ENCODE peak calls at places on chromosome 1, in nine cellular contexts. F, I, U, L, Z, E, O, Y and T are unnamed samples.
A peak's percentile ranks its signal among the peaks of the same experiment; 100 is the strongest.

GRCh38 chr1:53506355-53507050 is 47.3 kb downstream of the DMRTB1 start:
- DNase-seq in F (no peak), I (no peak), U (no peak), L (no peak), Z (no peak), E (no peak), O (no peak), Y (no peak), T (no peak)

GRCh38 chr1:94026869-94027388 is 94.0 kb downstream of the ABCA4 start:
- DNase-seq in F (no peak), I (no peak), U (no peak), L (no peak), Z (no peak), E (no peak), O (no peak), Y (no peak), T (no peak)

GRCh38 chr1:247487057-247487456 is 29.2 kb upstream of the OR2B11 start:
- DNase-seq in F (no peak), I (peak; percentile 42), U (no peak), L (peak; percentile 3), Z (no peak), E (no peak), O (peak; percentile 46), Y (no peak), T (peak; percentile 66)

GRCh38 chr1:207828485-207829158 is 76.8 kb downstream of the CD46 start:
- DNase-seq in F (peak; percentile 89), I (peak; percentile 79), U (peak; percentile 74), L (peak; percentile 73), Z (no peak), E (peak; percentile 27), O (peak; percentile 91), Y (no peak), T (peak; percentile 78)

GRCh38 chr1:227317541-227318002 is 720 bp downstream of the CDC42BPA start:
- DNase-seq in F (no peak), I (peak; percentile 63), U (no peak), L (peak; percentile 20), Z (no peak), E (no peak), O (peak; percentile 69), Y (peak; percentile 74), T (peak; percentile 78)

GRCh38 chr1:52842643-52843310 is at the start of gene ZYG11A:
- DNase-seq in F (peak; percentile 54), I (peak; percentile 82), U (no peak), L (peak; percentile 84), Z (peak; percentile 14), E (peak; percentile 21), O (peak; percentile 34), Y (peak; percentile 63), T (peak; percentile 88)

GRCh38 chr1:228369608-228370438 is 36.8 kb downstream of the TRIM11 start:
- DNase-seq in F (no peak), I (no peak), U (no peak), L (no peak), Z (no peak), E (no peak), O (no peak), Y (no peak), T (no peak)

GRCh38 chr1:101236546-101237228 is at the start of gene S1PR1:
- DNase-seq in F (peak; percentile 38), I (peak; percentile 78), U (no peak), L (peak; percentile 35), Z (no peak), E (peak; percentile 47), O (peak; percentile 55), Y (peak; percentile 76), T (peak; percentile 69)

GRCh38 chr1:1907098-1907736 is 7.8 kb upstream of the CALML6 start:
- DNase-seq in F (no peak), I (peak; percentile 11), U (no peak), L (no peak), Z (no peak), E (no peak), O (no peak), Y (no peak), T (no peak)

GRCh38 chr1:31432592-31433395 is 19.8 kb downstream of the SERINC2 start:
- DNase-seq in F (no peak), I (no peak), U (no peak), L (no peak), Z (no peak), E (no peak), O (no peak), Y (no peak), T (no peak)

GRCh38 chr1:184289825-184290550 is 96.8 kb upstream of the C1orf21 start:
- DNase-seq in F (no peak), I (no peak), U (no peak), L (no peak), Z (no peak), E (no peak), O (peak; percentile 56), Y (no peak), T (no peak)

GRCh38 chr1:61073871-61074270 is 8.5 kb upstream of the NFIA start:
- DNase-seq in F (no peak), I (no peak), U (no peak), L (no peak), Z (no peak), E (no peak), O (no peak), Y (no peak), T (no peak)

GRCh38 chr1:52915855-52916220 is 5.7 kb downstream of the ECHDC2 start:
- DNase-seq in F (no peak), I (no peak), U (no peak), L (no peak), Z (no peak), E (no peak), O (no peak), Y (no peak), T (no peak)

GRCh38 chr1:83095570-83095969 is 903.4 kb downstream of the TTLL7 start:
- DNase-seq in F (no peak), I (no peak), U (no peak), L (no peak), Z (no peak), E (no peak), O (no peak), Y (no peak), T (no peak)

GRCh38 chr1:243728192-243728570 is 121.9 kb downstream of the AKT3 start:
- DNase-seq in F (no peak), I (no peak), U (no peak), L (no peak), Z (no peak), E (no peak), O (no peak), Y (no peak), T (no peak)

GRCh38 chr1:55831759-55832158 is 616.6 kb upstream of the USP24 start:
- DNase-seq in F (no peak), I (no peak), U (no peak), L (no peak), Z (no peak), E (no peak), O (no peak), Y (no peak), T (no peak)

GRCh38 chr1:45079533-45079932 is 67.5 kb downstream of the UROD start:
- DNase-seq in F (no peak), I (no peak), U (no peak), L (no peak), Z (no peak), E (no peak), O (no peak), Y (no peak), T (no peak)

GRCh38 chr1:155827450-155827849 is 29.6 kb downstream of the GON4L start:
- DNase-seq in F (no peak), I (no peak), U (no peak), L (no peak), Z (no peak), E (no peak), O (no peak), Y (no peak), T (no peak)

GRCh38 chr1:36384542-36385409 is 948 bp downstream of the STK40 start:
- DNase-seq in F (no peak), I (peak; percentile 40), U (no peak), L (no peak), Z (no peak), E (no peak), O (peak; percentile 27), Y (peak; percentile 56), T (peak; percentile 54)

GRCh38 chr1:178541829-178542553 is 29.1 kb downstream of the TEX35 start:
- DNase-seq in F (peak; percentile 37), I (peak; percentile 44), U (no peak), L (no peak), Z (no peak), E (peak; percentile 6), O (peak; percentile 32), Y (no peak), T (peak; percentile 79)

GRCh38 chr1:1788646-1789431 is 10.6 kb upstream of the NADK start:
- DNase-seq in F (no peak), I (peak; percentile 32), U (no peak), L (no peak), Z (no peak), E (no peak), O (peak; percentile 40), Y (no peak), T (peak; percentile 56)

GRCh38 chr1:6646499-6647148 is 22.0 kb downstream of the THAP3 start:
- DNase-seq in F (no peak), I (peak; percentile 12), U (no peak), L (peak; percentile 25), Z (peak; percentile 10), E (no peak), O (peak; percentile 48), Y (no peak), T (peak; percentile 74)

GRCh38 chr1:45002650-45003645 is 8.2 kb downstream of the HECTD3 start:
- DNase-seq in F (no peak), I (no peak), U (no peak), L (no peak), Z (no peak), E (no peak), O (no peak), Y (no peak), T (no peak)

GRCh38 chr1:238701024-238701423 is 685.3 kb upstream of the CHRM3 start:
- DNase-seq in F (no peak), I (no peak), U (no peak), L (no peak), Z (no peak), E (no peak), O (no peak), Y (no peak), T (no peak)

GRCh38 chr1:87805661-87806376 is 477.1 kb downstream of the LMO4 start:
- DNase-seq in F (no peak), I (no peak), U (peak; percentile 40), L (no peak), Z (peak; percentile 24), E (no peak), O (peak; percentile 20), Y (peak; percentile 49), T (peak; percentile 17)

GRCh38 chr1:210882414-210883221 is 251.3 kb downstream of the KCNH1 start:
- DNase-seq in F (no peak), I (no peak), U (peak; percentile 27), L (peak; percentile 27), Z (peak; percentile 63), E (no peak), O (peak; percentile 93), Y (no peak), T (no peak)

GRCh38 chr1:228402638-228403025 is 4.0 kb downstream of the TRIM11 start:
- DNase-seq in F (no peak), I (no peak), U (no peak), L (no peak), Z (no peak), E (no peak), O (no peak), Y (no peak), T (no peak)

GRCh38 chr1:6854166-6854565 is 68.9 kb downstream of the CAMTA1 start:
- DNase-seq in F (no peak), I (no peak), U (no peak), L (no peak), Z (no peak), E (no peak), O (no peak), Y (no peak), T (no peak)

GRCh38 chr1:4494558-4494957 is 159.9 kb upstream of the AJAP1 start:
- DNase-seq in F (no peak), I (no peak), U (no peak), L (no peak), Z (no peak), E (no peak), O (no peak), Y (no peak), T (peak; percentile 49)

GRCh38 chr1:230068952-230069684 is 2.1 kb downstream of the GALNT2 start:
- DNase-seq in F (no peak), I (no peak), U (no peak), L (no peak), Z (no peak), E (no peak), O (no peak), Y (peak; percentile 27), T (peak; percentile 30)

GRCh38 chr1:156097499-156098178 is 15.4 kb upstream of the MEX3A start:
- DNase-seq in F (no peak), I (no peak), U (no peak), L (no peak), Z (no peak), E (no peak), O (no peak), Y (no peak), T (no peak)